ENCODE peak calls at places on chromosome 10, in four cellular contexts. One of them, this sample, is unnamed.

GRCh38 chr10:112374724-112375541 is 1.0 kb downstream of the ACSL5 start:
- DNase-seq in Peyer's patch: no peak
- DNase-seq in keratinocyte: no peak
- DNase-seq in left ventricle myocardium inferior: no peak
- DNase-seq in this sample: no peak

GRCh38 chr10:116796910-116797513 is 52.3 kb upstream of the ENO4 start:
- DNase-seq in Peyer's patch: peak; percentile 85
- DNase-seq in keratinocyte: no peak
- DNase-seq in left ventricle myocardium inferior: peak; percentile 54
- DNase-seq in this sample: peak; percentile 58

GRCh38 chr10:103998803-103999202 is 31.9 kb downstream of the SLK start:
- DNase-seq in Peyer's patch: no peak
- DNase-seq in keratinocyte: no peak
- DNase-seq in left ventricle myocardium inferior: no peak
- DNase-seq in this sample: no peak

GRCh38 chr10:15169555-15170407 is 1.3 kb upstream of the NMT2 start:
- DNase-seq in Peyer's patch: peak; percentile 74
- DNase-seq in keratinocyte: no peak
- DNase-seq in left ventricle myocardium inferior: no peak
- DNase-seq in this sample: peak; percentile 14

GRCh38 chr10:3873728-3874461 is 88.9 kb upstream of the KLF6 start:
- DNase-seq in Peyer's patch: peak; percentile 33
- DNase-seq in keratinocyte: no peak
- DNase-seq in left ventricle myocardium inferior: no peak
- DNase-seq in this sample: peak; percentile 79

GRCh38 chr10:49171326-49172140 is 16.7 kb downstream of the TMEM273 start:
- DNase-seq in Peyer's patch: no peak
- DNase-seq in keratinocyte: no peak
- DNase-seq in left ventricle myocardium inferior: no peak
- DNase-seq in this sample: no peak

GRCh38 chr10:79038841-79039201 is 29.9 kb upstream of the ZMIZ1 start:
- DNase-seq in Peyer's patch: peak; percentile 41
- DNase-seq in keratinocyte: no peak
- DNase-seq in left ventricle myocardium inferior: no peak
- DNase-seq in this sample: peak; percentile 45

GRCh38 chr10:89921422-89921821 is 220.0 kb downstream of the KIF20B start:
- DNase-seq in Peyer's patch: no peak
- DNase-seq in keratinocyte: peak; percentile 91
- DNase-seq in left ventricle myocardium inferior: no peak
- DNase-seq in this sample: no peak

GRCh38 chr10:85612378-85612775 is 754.2 kb downstream of the GRID1 start:
- DNase-seq in Peyer's patch: peak; percentile 56
- DNase-seq in keratinocyte: no peak
- DNase-seq in left ventricle myocardium inferior: no peak
- DNase-seq in this sample: no peak

GRCh38 chr10:98817396-98817795 is 370.7 kb upstream of the HPS1 start:
- DNase-seq in Peyer's patch: no peak
- DNase-seq in keratinocyte: no peak
- DNase-seq in left ventricle myocardium inferior: no peak
- DNase-seq in this sample: no peak

GRCh38 chr10:5897504-5897903 is 7.5 kb downstream of the FBH1 start:
- DNase-seq in Peyer's patch: no peak
- DNase-seq in keratinocyte: no peak
- DNase-seq in left ventricle myocardium inferior: no peak
- DNase-seq in this sample: no peak

GRCh38 chr10:61904711-61905445 is 3.4 kb downstream of the ARID5B start:
- DNase-seq in Peyer's patch: peak; percentile 64
- DNase-seq in keratinocyte: peak; percentile 63
- DNase-seq in left ventricle myocardium inferior: no peak
- DNase-seq in this sample: peak; percentile 67

GRCh38 chr10:133455611-133456031 is 1.9 kb downstream of the SCART1 start:
- DNase-seq in Peyer's patch: no peak
- DNase-seq in keratinocyte: no peak
- DNase-seq in left ventricle myocardium inferior: peak; percentile 11
- DNase-seq in this sample: no peak

GRCh38 chr10:15351099-15351820 is 19.8 kb downstream of the FAM171A1 start:
- DNase-seq in Peyer's patch: no peak
- DNase-seq in keratinocyte: no peak
- DNase-seq in left ventricle myocardium inferior: no peak
- DNase-seq in this sample: no peak

GRCh38 chr10:58818889-58819288 is 306.2 kb downstream of the BICC1 start:
- DNase-seq in Peyer's patch: no peak
- DNase-seq in keratinocyte: no peak
- DNase-seq in left ventricle myocardium inferior: no peak
- DNase-seq in this sample: peak; percentile 78

GRCh38 chr10:48445932-48446331 is 139.5 kb downstream of the MAPK8 start:
- DNase-seq in Peyer's patch: peak; percentile 19
- DNase-seq in keratinocyte: no peak
- DNase-seq in left ventricle myocardium inferior: no peak
- DNase-seq in this sample: no peak

GRCh38 chr10:100890696-100891271 is 22.0 kb upstream of the SLF2 start:
- DNase-seq in Peyer's patch: no peak
- DNase-seq in keratinocyte: peak; percentile 42
- DNase-seq in left ventricle myocardium inferior: no peak
- DNase-seq in this sample: peak; percentile 96

GRCh38 chr10:14356921-14357320 is 26.2 kb upstream of the FRMD4A start:
- DNase-seq in Peyer's patch: no peak
- DNase-seq in keratinocyte: no peak
- DNase-seq in left ventricle myocardium inferior: no peak
- DNase-seq in this sample: peak; percentile 55

GRCh38 chr10:33064706-33065105 is 106.7 kb upstream of the ITGB1 start:
- DNase-seq in Peyer's patch: no peak
- DNase-seq in keratinocyte: no peak
- DNase-seq in left ventricle myocardium inferior: no peak
- DNase-seq in this sample: peak; percentile 15

GRCh38 chr10:103871006-103871405 is 15.6 kb upstream of the SH3PXD2A start:
- DNase-seq in Peyer's patch: no peak
- DNase-seq in keratinocyte: no peak
- DNase-seq in left ventricle myocardium inferior: no peak
- DNase-seq in this sample: no peak

GRCh38 chr10:123704812-123705211 is 38.7 kb downstream of the GPR26 start:
- DNase-seq in Peyer's patch: no peak
- DNase-seq in keratinocyte: no peak
- DNase-seq in left ventricle myocardium inferior: no peak
- DNase-seq in this sample: no peak

GRCh38 chr10:11261687-11262086 is 244.0 kb downstream of the CELF2 start:
- DNase-seq in Peyer's patch: no peak
- DNase-seq in keratinocyte: no peak
- DNase-seq in left ventricle myocardium inferior: no peak
- DNase-seq in this sample: no peak

GRCh38 chr10:125012851-125013528 is 71.1 kb downstream of the ZRANB1 start:
- DNase-seq in Peyer's patch: no peak
- DNase-seq in keratinocyte: no peak
- DNase-seq in left ventricle myocardium inferior: no peak
- DNase-seq in this sample: no peak

GRCh38 chr10:84574101-84574500 is 245.7 kb downstream of the CCSER2 start:
- DNase-seq in Peyer's patch: no peak
- DNase-seq in keratinocyte: no peak
- DNase-seq in left ventricle myocardium inferior: no peak
- DNase-seq in this sample: no peak
- TF ChIP-seq CTCF in Peyer's patch: no peak
- TF ChIP-seq CTCF in keratinocyte: no peak
- TF ChIP-seq CTCF in left ventricle myocardium inferior: no peak
- TF ChIP-seq CTCF in this sample: peak; percentile 4

DNA sequence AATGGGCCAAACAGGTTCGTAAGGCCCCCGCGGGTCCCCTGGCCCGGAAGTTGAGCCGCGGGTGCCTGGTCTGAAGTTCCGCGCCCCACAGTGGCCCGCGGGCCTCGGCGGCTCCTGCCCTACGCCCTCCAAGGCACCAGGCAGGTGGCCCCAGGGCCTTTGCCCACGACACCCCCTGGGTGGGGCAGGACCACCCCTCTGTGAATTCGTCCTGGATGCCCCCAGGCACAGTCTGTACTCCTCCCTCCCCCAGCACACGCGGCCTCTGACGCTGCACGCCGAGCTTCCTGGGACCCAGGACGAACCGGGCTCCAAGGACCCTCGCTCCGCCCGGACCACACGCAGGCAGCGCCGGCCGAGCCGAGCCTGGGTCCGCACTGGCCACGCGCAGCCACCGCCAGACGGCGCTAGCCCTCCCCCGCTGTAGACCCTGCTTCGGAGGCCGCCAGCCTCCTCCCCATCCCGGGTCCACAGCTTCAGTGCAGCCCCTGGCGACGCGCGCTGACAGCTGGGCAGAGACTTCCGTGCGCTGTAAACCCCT is 810 bp upstream of the TCERG1L start:
- DNase-seq in Peyer's patch: no peak
- DNase-seq in keratinocyte: no peak
- DNase-seq in left ventricle myocardium inferior: no peak
- DNase-seq in this sample: no peak
- TF ChIP-seq CTCF in Peyer's patch: no peak
- TF ChIP-seq CTCF in keratinocyte: no peak
- TF ChIP-seq CTCF in left ventricle myocardium inferior: peak; percentile 20
- TF ChIP-seq CTCF in this sample: no peak

GRCh38 chr10:109274681-109275080 is 648.6 kb downstream of the XPNPEP1 start:
- DNase-seq in Peyer's patch: no peak
- DNase-seq in keratinocyte: no peak
- DNase-seq in left ventricle myocardium inferior: no peak
- DNase-seq in this sample: no peak

GRCh38 chr10:109280837-109281236 is 642.5 kb downstream of the XPNPEP1 start:
- DNase-seq in Peyer's patch: no peak
- DNase-seq in keratinocyte: no peak
- DNase-seq in left ventricle myocardium inferior: no peak
- DNase-seq in this sample: no peak

GRCh38 chr10:109281347-109281746 is 642.0 kb downstream of the XPNPEP1 start:
- DNase-seq in Peyer's patch: no peak
- DNase-seq in keratinocyte: no peak
- DNase-seq in left ventricle myocardium inferior: no peak
- DNase-seq in this sample: no peak

GRCh38 chr10:109277456-109277855 is 645.9 kb downstream of the XPNPEP1 start:
- DNase-seq in Peyer's patch: no peak
- DNase-seq in keratinocyte: no peak
- DNase-seq in left ventricle myocardium inferior: no peak
- DNase-seq in this sample: peak; percentile 24

GRCh38 chr10:109275970-109276369 is 647.3 kb downstream of the XPNPEP1 start:
- DNase-seq in Peyer's patch: no peak
- DNase-seq in keratinocyte: no peak
- DNase-seq in left ventricle myocardium inferior: no peak
- DNase-seq in this sample: peak; percentile 15
- TF ChIP-seq CTCF in Peyer's patch: no peak
- TF ChIP-seq CTCF in keratinocyte: no peak
- TF ChIP-seq CTCF in left ventricle myocardium inferior: no peak
- TF ChIP-seq CTCF in this sample: no peak

DNA sequence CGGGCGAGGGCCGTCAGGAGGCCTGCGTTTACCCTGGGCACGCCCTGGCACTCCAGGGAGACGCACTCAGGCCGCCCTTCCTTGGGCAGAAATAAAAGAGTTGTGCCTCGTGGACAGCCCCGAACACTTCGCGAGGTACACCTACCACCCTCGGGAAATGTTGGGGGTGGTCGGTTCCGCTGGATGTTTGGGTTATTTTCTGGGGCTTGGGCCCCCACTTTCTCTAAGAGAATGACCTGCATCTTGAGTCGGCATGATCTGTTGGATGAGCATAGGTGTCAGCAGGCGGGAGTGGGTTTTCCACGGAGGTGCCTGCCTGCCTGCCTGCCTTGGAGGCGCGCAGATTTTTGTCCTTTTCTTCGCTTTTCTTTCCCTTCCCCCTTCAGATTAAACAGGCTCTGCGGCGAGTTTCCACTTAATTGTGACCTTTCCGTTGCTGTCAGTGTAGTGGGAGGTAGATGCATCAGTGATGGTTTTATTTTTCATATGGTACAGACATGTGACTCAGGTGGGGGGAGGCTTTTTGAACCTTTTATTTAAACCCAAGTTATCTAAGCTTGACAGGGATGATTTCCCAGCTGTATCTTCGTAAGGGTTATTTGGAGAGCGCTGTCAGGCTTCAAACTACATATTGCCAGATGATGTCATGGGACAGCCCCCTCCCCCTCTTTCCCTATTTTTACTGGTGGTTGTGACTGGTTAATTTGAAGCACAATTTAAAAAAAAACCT is 659 bp downstream of the HECTD2 start:
- DNase-seq in Peyer's patch: no peak
- DNase-seq in keratinocyte: no peak
- DNase-seq in left ventricle myocardium inferior: no peak
- DNase-seq in this sample: peak; percentile 18
- TF ChIP-seq CTCF in Peyer's patch: no peak
- TF ChIP-seq CTCF in keratinocyte: no peak
- TF ChIP-seq CTCF in left ventricle myocardium inferior: no peak
- TF ChIP-seq CTCF in this sample: no peak

GRCh38 chr10:76282122-76283030 is 851.0 kb downstream of the LRMDA start:
- DNase-seq in Peyer's patch: no peak
- DNase-seq in keratinocyte: no peak
- DNase-seq in left ventricle myocardium inferior: no peak
- DNase-seq in this sample: peak; percentile 28
- TF ChIP-seq CTCF in Peyer's patch: no peak
- TF ChIP-seq CTCF in keratinocyte: no peak
- TF ChIP-seq CTCF in left ventricle myocardium inferior: no peak
- TF ChIP-seq CTCF in this sample: no peak

GRCh38 chr10:119650692-119651513 is at the start of gene BAG3:
- DNase-seq in Peyer's patch: peak; percentile 95
- DNase-seq in keratinocyte: no peak
- DNase-seq in left ventricle myocardium inferior: peak; percentile 94
- DNase-seq in this sample: peak; percentile 94

GRCh38 chr10:119654540-119654939 is 3.4 kb downstream of the BAG3 start:
- DNase-seq in Peyer's patch: no peak
- DNase-seq in keratinocyte: no peak
- DNase-seq in left ventricle myocardium inferior: peak; percentile 31
- DNase-seq in this sample: no peak

GRCh38 chr10:119651514-119652327 is 541 bp downstream of the BAG3 start:
- DNase-seq in Peyer's patch: no peak
- DNase-seq in keratinocyte: no peak
- DNase-seq in left ventricle myocardium inferior: peak; percentile 22
- DNase-seq in this sample: no peak

GRCh38 chr10:119653209-119653608 is 2.0 kb downstream of the BAG3 start:
- DNase-seq in Peyer's patch: no peak
- DNase-seq in keratinocyte: no peak
- DNase-seq in left ventricle myocardium inferior: no peak
- DNase-seq in this sample: no peak

GRCh38 chr10:119652361-119652760 is 1.2 kb downstream of the BAG3 start:
- DNase-seq in Peyer's patch: no peak
- DNase-seq in keratinocyte: no peak
- DNase-seq in left ventricle myocardium inferior: no peak
- DNase-seq in this sample: peak; percentile 72
- TF ChIP-seq CTCF in Peyer's patch: peak; percentile 18
- TF ChIP-seq CTCF in keratinocyte: peak; percentile 41
- TF ChIP-seq CTCF in left ventricle myocardium inferior: peak; percentile 33
- TF ChIP-seq CTCF in this sample: peak; percentile 50

This sample was measured in AG10803.